ENCODE peak calls at places on chromosomes 1 and 21, in seven cellular contexts. One of them, this sample, is unnamed.

GRCh38 chr1:111008031-111008430 is 44.3 kb upstream of the LRIF1 start:
- DNase-seq in kidney: no peak
- DNase-seq in dorsolateral prefrontal cortex: no peak
- DNase-seq in body of pancreas: no peak
- DNase-seq in A549: no peak
- DNase-seq in ovary: no peak
- DNase-seq in GM23338: no peak
- DNase-seq in this sample: no peak

GRCh38 chr21:37675202-37675801 is 241.0 kb downstream of the KCNJ6 start:
- DNase-seq in kidney: peak; percentile 81
- DNase-seq in dorsolateral prefrontal cortex: peak; percentile 81
- DNase-seq in body of pancreas: peak; percentile 64
- DNase-seq in A549: peak; percentile 14
- DNase-seq in ovary: peak; percentile 78
- DNase-seq in GM23338: peak; percentile 90
- DNase-seq in this sample: no peak

GRCh38 chr1:160260436-160261382 is 1.6 kb downstream of the DCAF8 start:
- DNase-seq in kidney: no peak
- DNase-seq in dorsolateral prefrontal cortex: no peak
- DNase-seq in body of pancreas: no peak
- DNase-seq in A549: no peak
- DNase-seq in ovary: no peak
- DNase-seq in GM23338: peak; percentile 27
- DNase-seq in this sample: no peak

GRCh38 chr1:7940745-7941436 is at the start of gene TNFRSF9:
- DNase-seq in kidney: no peak
- DNase-seq in dorsolateral prefrontal cortex: no peak
- DNase-seq in body of pancreas: no peak
- DNase-seq in A549: peak; percentile 77
- DNase-seq in ovary: no peak
- DNase-seq in GM23338: no peak
- DNase-seq in this sample: peak; percentile 55

GRCh38 chr1:236850077-236850476 is 55.0 kb downstream of the MTR start:
- DNase-seq in kidney: no peak
- DNase-seq in dorsolateral prefrontal cortex: no peak
- DNase-seq in body of pancreas: no peak
- DNase-seq in A549: no peak
- DNase-seq in ovary: no peak
- DNase-seq in GM23338: no peak
- DNase-seq in this sample: no peak

GRCh38 chr1:51734899-51735745 is 118.2 kb downstream of the OSBPL9 start:
- DNase-seq in kidney: no peak
- DNase-seq in dorsolateral prefrontal cortex: no peak
- DNase-seq in body of pancreas: no peak
- DNase-seq in A549: no peak
- DNase-seq in ovary: no peak
- DNase-seq in GM23338: no peak
- DNase-seq in this sample: no peak

GRCh38 chr1:102595106-102595505 is 513.2 kb downstream of the COL11A1 start:
- DNase-seq in kidney: no peak
- DNase-seq in dorsolateral prefrontal cortex: no peak
- DNase-seq in body of pancreas: no peak
- DNase-seq in A549: no peak
- DNase-seq in ovary: no peak
- DNase-seq in GM23338: no peak
- DNase-seq in this sample: no peak

GRCh38 chr1:6295910-6296309 is 35.0 kb upstream of the GPR153 start:
- DNase-seq in kidney: no peak
- DNase-seq in dorsolateral prefrontal cortex: no peak
- DNase-seq in body of pancreas: no peak
- DNase-seq in A549: no peak
- DNase-seq in ovary: no peak
- DNase-seq in GM23338: no peak
- DNase-seq in this sample: no peak

GRCh38 chr1:162857850-162858249 is 3.1 kb downstream of the CCDC190 start:
- DNase-seq in kidney: no peak
- DNase-seq in dorsolateral prefrontal cortex: no peak
- DNase-seq in body of pancreas: no peak
- DNase-seq in A549: no peak
- DNase-seq in ovary: no peak
- DNase-seq in GM23338: no peak
- DNase-seq in this sample: no peak

GRCh38 chr1:162168261-162168660 is 98.8 kb downstream of the NOS1AP start:
- DNase-seq in kidney: no peak
- DNase-seq in dorsolateral prefrontal cortex: no peak
- DNase-seq in body of pancreas: peak; percentile 73
- DNase-seq in A549: no peak
- DNase-seq in ovary: no peak
- DNase-seq in GM23338: no peak
- DNase-seq in this sample: no peak

GRCh38 chr1:44894591-44894990 is 51.5 kb upstream of the PTCH2 start:
- DNase-seq in kidney: no peak
- DNase-seq in dorsolateral prefrontal cortex: no peak
- DNase-seq in body of pancreas: no peak
- DNase-seq in A549: no peak
- DNase-seq in ovary: no peak
- DNase-seq in GM23338: no peak
- DNase-seq in this sample: no peak

GRCh38 chr1:107526524-107527198 is 385.8 kb downstream of the NTNG1 start:
- DNase-seq in kidney: no peak
- DNase-seq in dorsolateral prefrontal cortex: no peak
- DNase-seq in body of pancreas: no peak
- DNase-seq in A549: no peak
- DNase-seq in ovary: no peak
- DNase-seq in GM23338: no peak
- DNase-seq in this sample: no peak
- TF ChIP-seq CTCF in kidney: no peak
- TF ChIP-seq CTCF in dorsolateral prefrontal cortex: no peak
- TF ChIP-seq CTCF in body of pancreas: no peak
- TF ChIP-seq CTCF in A549: no peak
- TF ChIP-seq CTCF in ovary: no peak
- TF ChIP-seq CTCF in GM23338: no peak
- TF ChIP-seq CTCF in this sample: no peak

DNA sequence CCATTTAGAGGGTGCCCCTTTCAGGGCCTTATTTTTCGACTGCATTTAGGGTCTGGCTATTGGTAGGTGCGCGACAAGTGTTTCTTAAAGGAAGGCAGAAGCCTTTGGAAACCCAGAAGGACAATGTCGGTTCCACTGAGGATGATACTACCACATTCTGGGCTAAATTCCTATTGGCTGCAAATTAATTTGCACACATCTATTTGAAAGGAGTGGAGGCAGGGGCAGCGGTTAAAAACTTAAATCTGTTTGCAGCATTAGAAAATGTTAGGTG is 1.1 kb downstream of the PATJ start:
- DNase-seq in kidney: no peak
- DNase-seq in dorsolateral prefrontal cortex: no peak
- DNase-seq in body of pancreas: no peak
- DNase-seq in A549: no peak
- DNase-seq in ovary: no peak
- DNase-seq in GM23338: no peak
- DNase-seq in this sample: no peak
- H3K27ac ChIP-seq in kidney: peak overlapping the region; percentile 95
- H3K27ac ChIP-seq in dorsolateral prefrontal cortex: no peak overlapping the region
- H3K27ac ChIP-seq in body of pancreas: peak overlapping the region; percentile 94
- H3K27ac ChIP-seq in A549: peak overlapping the region; percentile 98
- H3K27ac ChIP-seq in ovary: peak overlapping the region; percentile 99
- H3K27ac ChIP-seq in GM23338: peak overlapping the region; percentile 79
- H3K27ac ChIP-seq in this sample: peak overlapping the region; percentile 98

GRCh38 chr1:59428828-59429227 is 131.9 kb downstream of the FGGY start:
- DNase-seq in kidney: no peak
- DNase-seq in dorsolateral prefrontal cortex: no peak
- DNase-seq in body of pancreas: no peak
- DNase-seq in A549: no peak
- DNase-seq in ovary: no peak
- DNase-seq in GM23338: no peak
- DNase-seq in this sample: peak; percentile 54
- TF ChIP-seq CTCF in kidney: no peak
- TF ChIP-seq CTCF in dorsolateral prefrontal cortex: no peak
- TF ChIP-seq CTCF in body of pancreas: no peak
- TF ChIP-seq CTCF in A549: no peak
- TF ChIP-seq CTCF in ovary: no peak
- TF ChIP-seq CTCF in GM23338: no peak
- TF ChIP-seq CTCF in this sample: no peak

GRCh38 chr1:20160034-20160433 is 20.9 kb downstream of the PLA2G2F start:
- DNase-seq in kidney: peak; percentile 8
- DNase-seq in dorsolateral prefrontal cortex: no peak
- DNase-seq in body of pancreas: no peak
- DNase-seq in A549: no peak
- DNase-seq in ovary: no peak
- DNase-seq in GM23338: no peak
- DNase-seq in this sample: no peak
- H3K27ac ChIP-seq in kidney: no peak overlapping the region
- H3K27ac ChIP-seq in dorsolateral prefrontal cortex: no peak overlapping the region
- H3K27ac ChIP-seq in body of pancreas: no peak overlapping the region
- H3K27ac ChIP-seq in A549: no peak overlapping the region
- H3K27ac ChIP-seq in ovary: no peak overlapping the region
- H3K27ac ChIP-seq in GM23338: no peak overlapping the region
- H3K27ac ChIP-seq in this sample: no peak overlapping the region

GRCh38 chr1:245717611-245718010 is 562.8 kb downstream of the KIF26B start:
- DNase-seq in kidney: no peak
- DNase-seq in dorsolateral prefrontal cortex: no peak
- DNase-seq in body of pancreas: no peak
- DNase-seq in A549: no peak
- DNase-seq in ovary: no peak
- DNase-seq in GM23338: no peak
- DNase-seq in this sample: no peak

GRCh38 chr1:245715970-245716369 is 561.2 kb downstream of the KIF26B start:
- DNase-seq in kidney: no peak
- DNase-seq in dorsolateral prefrontal cortex: no peak
- DNase-seq in body of pancreas: no peak
- DNase-seq in A549: no peak
- DNase-seq in ovary: no peak
- DNase-seq in GM23338: no peak
- DNase-seq in this sample: no peak

GRCh38 chr1:245716561-245716960 is 561.8 kb downstream of the KIF26B start:
- DNase-seq in kidney: no peak
- DNase-seq in dorsolateral prefrontal cortex: no peak
- DNase-seq in body of pancreas: no peak
- DNase-seq in A549: no peak
- DNase-seq in ovary: no peak
- DNase-seq in GM23338: no peak
- DNase-seq in this sample: no peak

GRCh38 chr1:245718123-245718522 is 563.3 kb downstream of the KIF26B start:
- DNase-seq in kidney: no peak
- DNase-seq in dorsolateral prefrontal cortex: no peak
- DNase-seq in body of pancreas: no peak
- DNase-seq in A549: no peak
- DNase-seq in ovary: no peak
- DNase-seq in GM23338: no peak
- DNase-seq in this sample: no peak

DNA sequence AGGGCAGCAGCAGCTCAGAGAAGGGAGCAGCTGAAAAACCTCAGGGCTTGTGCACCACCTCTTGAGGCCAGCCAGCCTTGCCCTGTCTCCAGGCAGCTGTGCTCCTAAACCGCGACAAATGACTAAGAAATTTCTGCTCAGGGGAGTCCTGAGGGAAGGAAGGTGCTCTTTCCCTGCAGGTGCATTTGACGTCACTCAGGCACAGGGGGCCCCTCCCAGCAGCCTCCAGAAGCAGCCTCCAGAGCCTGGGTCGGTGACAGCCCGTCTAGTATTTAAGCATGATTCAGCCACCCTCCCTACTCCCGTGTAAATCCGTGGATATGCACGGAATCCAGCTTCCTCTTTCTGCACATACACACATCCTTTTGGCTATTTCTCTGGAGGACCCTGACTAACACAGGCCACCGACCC is 560.5 kb downstream of the KIF26B start:
- DNase-seq in kidney: no peak
- DNase-seq in dorsolateral prefrontal cortex: no peak
- DNase-seq in body of pancreas: no peak
- DNase-seq in A549: no peak
- DNase-seq in ovary: no peak
- DNase-seq in GM23338: no peak
- DNase-seq in this sample: no peak
- TF ChIP-seq CTCF in kidney: no peak
- TF ChIP-seq CTCF in dorsolateral prefrontal cortex: no peak
- TF ChIP-seq CTCF in body of pancreas: no peak
- TF ChIP-seq CTCF in A549: no peak
- TF ChIP-seq CTCF in ovary: no peak
- TF ChIP-seq CTCF in GM23338: no peak
- TF ChIP-seq CTCF in this sample: no peak